ENCODE peak calls at places on chromosomes 16 and 17, in eight cellular contexts. Q is RWPE2; Z is GM23248; A is AG08395; L is neural progenitor cell; I is stimulated activated CD8-positive, alpha-beta memory T cell treated with anti-CD3 and anti-CD28 coated beads, Interleukin-12 subunit alpha, Interleukin-12 subunit beta, amount 100 ng/mL, for 4 hours; B is GM19239; Y is kidney tubule cell. E is an unnamed sample.

GRCh38 chr17:28570716-28571254 is 539 bp downstream of the PIGS start:
- DNase-seq in L (peak; percentile 58), Y (peak; percentile 46), Q (no peak), B (no peak), Z (peak; percentile 52), I (peak; percentile 22), A (peak; percentile 30), E (no peak)

GRCh38 chr16:1691956-1692355 is 13.9 kb downstream of the JPT2 start:
- DNase-seq in I (no peak), B (no peak), Y (peak; percentile 93), L (no peak), Z (peak; percentile 81), Q (peak; percentile 89), A (peak; percentile 13), E (no peak)

GRCh38 chr16:871562-872330 is 71.2 kb upstream of the GNG13 start:
- DNase-seq in B (no peak), I (no peak), L (no peak), A (no peak), Z (no peak), Q (no peak), Y (no peak), E (no peak)

GRCh38 chr17:48262982-48263586 is 155.5 kb downstream of the SNX11 start:
- DNase-seq in I (no peak), A (no peak), Q (no peak), Z (peak; percentile 33), B (no peak), L (no peak), Y (peak; percentile 41), E (no peak)

GRCh38 chr17:62876063-62876462 is 67.9 kb upstream of the MARCHF10 start:
- DNase-seq in B (no peak), Y (peak; percentile 16), A (no peak), L (no peak), I (no peak), Z (peak; percentile 30), Q (no peak), E (no peak)

GRCh38 chr17:17109231-17109630 is 67.0 kb downstream of the MPRIP start:
- DNase-seq in Z (no peak), L (no peak), I (no peak), Q (no peak), Y (no peak), A (no peak), B (no peak), E (no peak)

GRCh38 chr17:38616361-38616760 is 10.6 kb upstream of the SRCIN1 start:
- DNase-seq in Z (no peak), B (no peak), I (no peak), Y (no peak), L (peak; percentile 62), A (no peak), Q (no peak), E (no peak)

GRCh38 chr17:489758-490329 is 137.2 kb upstream of the RPH3AL start:
- DNase-seq in A (peak; percentile 46), L (peak; percentile 52), I (peak; percentile 30), Z (peak; percentile 75), Q (no peak), B (peak; percentile 70), Y (peak; percentile 41), E (no peak)

GRCh38 chr16:23155445-23156049 is 6.3 kb upstream of the USP31 start:
- DNase-seq in I (no peak), Z (no peak), Q (no peak), Y (peak; percentile 17), L (peak; percentile 45), B (no peak), A (no peak), E (no peak)

GRCh38 chr16:80924372-80924978 is 82.2 kb downstream of the CMC2 start:
- DNase-seq in Q (no peak), Y (peak; percentile 53), I (no peak), A (peak; percentile 71), Z (peak; percentile 55), L (peak; percentile 80), B (peak; percentile 51), E (peak; percentile 7)

GRCh38 chr16:68499011-68499410 is 40.1 kb upstream of the ZFP90 start:
- DNase-seq in B (no peak), Q (no peak), Z (no peak), Y (no peak), A (no peak), L (no peak), I (no peak), E (no peak)

GRCh38 chr16:15811778-15812750 is 44.8 kb downstream of the MYH11 start:
- DNase-seq in L (peak; percentile 58), I (no peak), A (peak; percentile 92), Y (no peak), B (no peak), Q (no peak), Z (peak; percentile 95), E (no peak)

GRCh38 chr17:27760069-27760885 is 40.1 kb downstream of the NOS2 start:
- DNase-seq in A (peak; percentile 44), L (peak; percentile 65), I (peak; percentile 42), B (peak; percentile 65), Z (peak; percentile 56), Q (no peak), Y (peak; percentile 54), E (peak; percentile 46)

GRCh38 chr17:8019665-8020064 is 17.2 kb downstream of the GUCY2D start:
- DNase-seq in A (peak; percentile 27), Q (no peak), I (no peak), B (no peak), Y (peak; percentile 84), L (no peak), Z (peak; percentile 76), E (no peak)